ENCODE peak calls at places on chromosomes 12 and 14, in seven cellular contexts. O is NCI-H1436, W is GM04504, F is BJ, Y is NCI-H774, Z is amygdala, J is AG08395. Q is an unnamed sample.

GRCh38 chr12:19681007-19681406 is 241.7 kb downstream of the AEBP2 start:
- DNase-seq in J (no peak), O (peak), Z (no peak), Y (no peak), F (no peak), W (no peak), Q (no peak)

GRCh38 chr14:77612011-77612620 is 4.3 kb downstream of the SPTLC2 start:
- DNase-seq in Z (no peak), Y (no peak), W (no peak), O (no peak), J (peak), F (peak), Q (no peak)

GRCh38 chr14:92475451-92476187 is 38.0 kb upstream of the RIN3 start:
- DNase-seq in J (no peak), F (no peak), Z (no peak), O (no peak), Y (no peak), W (no peak), Q (no peak)

GRCh38 chr14:100224229-100224628 is 14.7 kb upstream of the YY1 start:
- DNase-seq in F (no peak), W (no peak), Y (no peak), O (no peak), J (no peak), Z (no peak), Q (no peak)

GRCh38 chr12:11795910-11796459 is 146.5 kb downstream of the ETV6 start:
- DNase-seq in F (no peak), O (no peak), J (no peak), Z (no peak), W (no peak), Y (no peak), Q (no peak)

GRCh38 chr12:59113831-59114273 is 193.5 kb upstream of the LRIG3 start:
- DNase-seq in W (peak), O (peak), J (peak), Z (peak), Y (peak), F (peak), Q (peak)

GRCh38 chr12:107200394-107200793 is 107.0 kb upstream of the CRY1 start:
- DNase-seq in Z (no peak), O (no peak), J (no peak), F (no peak), Y (no peak), W (no peak), Q (no peak)

GRCh38 chr14:103391048-103391447 is 5.8 kb downstream of the MARK3 start:
- DNase-seq in O (no peak), Z (no peak), F (peak), Y (no peak), W (peak), J (peak), Q (no peak)

GRCh38 chr14:75989134-75989533 is 3.6 kb downstream of the IFT43 start:
- DNase-seq in Y (no peak), O (no peak), Z (no peak), W (peak), J (peak), F (peak), Q (no peak)

GRCh38 chr12:117228239-117228638 is 38.0 kb upstream of the FBXO21 start:
- DNase-seq in W (no peak), Y (no peak), Z (no peak), F (no peak), J (peak), O (no peak), Q (peak)

GRCh38 chr12:80364056-80364455 is 80.0 kb upstream of the PTPRQ start:
- DNase-seq in O (no peak), Y (no peak), F (no peak), J (no peak), Z (no peak), W (no peak), Q (no peak)

GRCh38 chr14:64663174-64663573 is 41.0 kb upstream of the PLEKHG3 start:
- DNase-seq in W (no peak), O (no peak), Z (no peak), F (no peak), J (no peak), Y (peak), Q (no peak)

GRCh38 chr12:120515496-120515895 is 13.5 kb downstream of the COQ5 start:
- DNase-seq in F (no peak), O (no peak), J (no peak), Y (no peak), Z (peak), W (no peak), Q (no peak)

GRCh38 chr14:104843442-104844305 is 21.4 kb upstream of the CEP170B start:
- DNase-seq in J (no peak), W (no peak), Y (no peak), F (no peak), O (peak), Z (no peak), Q (no peak)

GRCh38 chr12:61916856-61917255 is 343.3 kb upstream of the USP15 start:
- DNase-seq in J (no peak), F (no peak), W (no peak), Y (no peak), O (no peak), Z (no peak), Q (no peak)

GRCh38 chr12:28191690-28192089 is 1.4 kb downstream of the CCDC91 start:
- DNase-seq in W (no peak), O (no peak), Y (no peak), Z (no peak), F (no peak), J (peak), Q (no peak)

GRCh38 chr14:88384653-88385205 is 728 bp upstream of the SPATA7 start:
- DNase-seq in F (no peak), Y (no peak), Z (no peak), W (no peak), J (peak), O (no peak), Q (peak)

GRCh38 chr14:63524537-63525155 is 18.5 kb downstream of the PPP2R5E start:
- DNase-seq in F (no peak), J (no peak), W (no peak), Z (no peak), O (no peak), Y (no peak), Q (no peak)